ENCODE peak calls at places on chromosomes 1 and 21, in six cellular contexts. E is pancreas, Y is neural crest cell, H is A549, J is fibroblast of lung, K is lung. D is an unnamed sample.

GRCh38 chr1:22275626-22276395 is 132.9 kb upstream of the WNT4 start:
- DNase-seq in E (peak), Y (peak), H (peak), J (peak), K (peak), D (peak)

GRCh38 chr1:77834771-77835334 is 53.6 kb upstream of the NEXN start:
- DNase-seq in E (no peak), Y (no peak), H (peak), J (peak), K (no peak), D (no peak)

GRCh38 chr1:95072532-95073419 is at the start of gene ALG14:
- DNase-seq in E (peak), Y (peak), H (peak), J (peak), K (peak), D (peak)

GRCh38 chr1:29380532-29380931 is 144.2 kb downstream of the PTPRU start:
- DNase-seq in E (no peak), Y (no peak), H (no peak), J (peak), K (no peak), D (no peak)

GRCh38 chr1:43509007-43509739 is 21.5 kb upstream of the PTPRF start:
- DNase-seq in E (no peak), Y (no peak), H (no peak), J (no peak), K (peak), D (peak)

GRCh38 chr1:192732787-192733186 is 76.1 kb upstream of the RGS2 start:
- DNase-seq in E (no peak), Y (no peak), H (peak), J (no peak), K (no peak), D (no peak)

GRCh38 chr1:161069731-161070270 is at the start of gene ARHGAP30:
- DNase-seq in E (no peak), Y (no peak), H (no peak), J (no peak), K (peak), D (no peak)

GRCh38 chr1:243230914-243231313 is 24.2 kb downstream of the CEP170 start:
- DNase-seq in E (no peak), Y (no peak), H (peak), J (peak), K (no peak), D (peak)

GRCh38 chr1:149848811-149849210 is 50.6 kb upstream of the BOLA1 start:
- DNase-seq in E (no peak), Y (peak), H (no peak), J (no peak), K (no peak), D (no peak)

GRCh38 chr1:67097305-67097704 is 37.5 kb downstream of the C1orf141 start:
- DNase-seq in E (no peak), Y (no peak), H (no peak), J (no peak), K (no peak), D (no peak)

GRCh38 chr1:32619701-32620485 is 30.5 kb downstream of the ZBTB8OS start:
- DNase-seq in E (no peak), Y (no peak), H (peak), J (peak), K (no peak), D (no peak)

GRCh38 chr1:233144434-233144833 is 151.1 kb downstream of the PCNX2 start:
- DNase-seq in E (no peak), Y (no peak), H (no peak), J (no peak), K (no peak), D (no peak)

GRCh38 chr21:42596657-42597056 is 56.8 kb upstream of the PDE9A start:
- DNase-seq in E (no peak), Y (no peak), H (no peak), J (no peak), K (no peak), D (no peak)

GRCh38 chr1:43063394-43064219 is 104.9 kb upstream of the SLC2A1 start:
- DNase-seq in E (no peak), Y (no peak), H (no peak), J (no peak), K (no peak), D (no peak)

GRCh38 chr21:26061437-26061836 is 109.1 kb downstream of the APP start:
- DNase-seq in E (peak), Y (no peak), H (no peak), J (peak), K (no peak), D (no peak)

GRCh38 chr1:56411484-56412180 is 167.7 kb downstream of the PLPP3 start:
- DNase-seq in E (peak), Y (no peak), H (no peak), J (peak), K (no peak), D (no peak)

GRCh38 chr1:56183151-56183550 is 396.2 kb downstream of the PLPP3 start:
- DNase-seq in E (no peak), Y (no peak), H (no peak), J (no peak), K (no peak), D (no peak)

GRCh38 chr1:6625579-6626149 is 996 bp downstream of the THAP3 start:
- DNase-seq in E (no peak), Y (peak), H (peak), J (peak), K (no peak), D (no peak)

GRCh38 chr21:27045281-27045985 is 78.5 kb upstream of the ADAMTS5 start:
- DNase-seq in E (no peak), Y (no peak), H (no peak), J (no peak), K (no peak), D (no peak)

GRCh38 chr1:3494321-3495308 is 40.1 kb downstream of the ARHGEF16 start:
- DNase-seq in E (no peak), Y (no peak), H (no peak), J (no peak), K (no peak), D (no peak)

GRCh38 chr1:42439940-42440339 is 15.9 kb downstream of the ZMYND12 start:
- DNase-seq in E (no peak), Y (no peak), H (peak), J (peak), K (no peak), D (no peak)

GRCh38 chr1:58943776-58944175 is 159.9 kb upstream of the JUN start:
- DNase-seq in E (no peak), Y (no peak), H (no peak), J (no peak), K (no peak), D (no peak)

GRCh38 chr1:22502167-22502566 is 50.5 kb downstream of the ZBTB40 start:
- DNase-seq in E (no peak), Y (no peak), H (no peak), J (no peak), K (no peak), D (no peak)

GRCh38 chr1:119549719-119550141 is 42.7 kb downstream of the HSD3B1 start:
- DNase-seq in E (peak), Y (peak), H (peak), J (peak), K (peak), D (peak)

GRCh38 chr1:66284746-66285145 is 249.2 kb upstream of the SGIP1 start:
- DNase-seq in E (no peak), Y (no peak), H (no peak), J (peak), K (no peak), D (no peak)

GRCh38 chr1:213979751-213980605 is 7.8 kb upstream of the PROX1 start:
- DNase-seq in E (no peak), Y (peak), H (no peak), J (no peak), K (no peak), D (no peak)

GRCh38 chr1:155038602-155039307 is 5.1 kb downstream of the DCST1 start:
- DNase-seq in E (no peak), Y (no peak), H (peak), J (peak), K (no peak), D (peak)

GRCh38 chr21:41766051-41766882 is 585 bp downstream of the RIPK4 start:
- DNase-seq in E (peak), Y (no peak), H (no peak), J (no peak), K (no peak), D (no peak)

GRCh38 chr1:219666242-219666641 is 53.3 kb upstream of the ZC3H11B start:
- DNase-seq in E (no peak), Y (no peak), H (no peak), J (peak), K (no peak), D (no peak)

GRCh38 chr1:12059722-12060464 is 3.2 kb upstream of the TNFRSF8 start:
- DNase-seq in E (no peak), Y (no peak), H (no peak), J (no peak), K (no peak), D (no peak)
- TF ChIP-seq CTCF in E (no peak), Y (no peak), H (no peak), J (no peak), K (no peak), D (no peak)

DNA sequence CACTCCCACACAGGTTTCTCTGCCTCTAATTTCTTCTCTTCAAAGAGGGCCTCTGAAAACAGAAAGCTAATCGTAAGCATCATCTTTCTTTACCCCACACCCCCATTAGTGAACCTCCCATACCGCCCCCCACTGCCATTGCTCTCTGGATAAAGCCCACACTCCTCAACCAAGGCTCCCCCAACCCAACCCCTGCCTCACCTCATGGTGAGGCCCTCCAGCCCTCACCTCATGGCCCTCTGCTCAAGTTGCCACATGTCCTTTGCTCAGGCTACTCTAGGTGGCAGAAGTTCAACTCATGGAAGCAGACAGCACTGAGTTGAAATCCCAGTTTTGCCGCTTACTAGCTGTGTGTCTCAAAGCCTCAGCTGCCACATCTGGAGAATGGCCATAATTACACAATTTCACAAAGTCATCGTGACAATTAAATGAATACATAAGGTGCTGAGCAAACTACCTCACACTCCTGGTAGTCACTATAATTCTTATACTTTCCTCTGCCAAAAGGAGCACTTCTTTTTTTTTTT is 18.2 kb upstream of the WASF2 start:
- DNase-seq in E (no peak), Y (no peak), H (peak), J (no peak), K (no peak), D (no peak)
- TF ChIP-seq CTCF in E (no peak), Y (no peak), H (no peak), J (no peak), K (no peak), D (no peak)

GRCh38 chr1:212286437-212287131 is 1.4 kb downstream of the PPP2R5A start:
- DNase-seq in E (no peak), Y (no peak), H (no peak), J (peak), K (peak), D (no peak)
- TF ChIP-seq CTCF in E (no peak), Y (no peak), H (no peak), J (no peak), K (no peak), D (no peak)

DNA sequence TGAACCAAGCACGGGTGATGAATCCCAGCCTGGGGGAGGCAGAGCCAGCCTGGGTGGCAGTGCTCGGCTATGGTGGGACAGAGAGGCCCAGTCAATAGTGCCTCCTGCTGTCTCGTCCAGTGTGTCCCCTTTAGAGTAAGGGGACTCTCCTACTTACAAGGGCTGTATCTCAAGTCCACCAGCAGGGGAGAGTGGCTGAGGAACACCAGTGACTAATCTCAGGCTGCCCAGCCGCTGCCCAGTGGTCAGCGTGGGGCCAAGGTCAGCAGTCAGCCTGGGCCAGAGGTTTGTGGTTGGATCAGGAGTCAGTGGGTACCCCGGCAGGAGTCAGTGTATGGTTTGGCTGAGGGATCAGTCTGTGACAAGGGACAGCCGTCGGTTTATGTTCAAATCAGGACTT is 109.2 kb upstream of the RUNX3 start:
- DNase-seq in E (no peak), Y (no peak), H (peak), J (no peak), K (no peak), D (no peak)
- TF ChIP-seq CTCF in E (no peak), Y (peak), H (no peak), J (no peak), K (no peak), D (peak)

GRCh38 chr1:109483658-109484518 is at the start of gene ATXN7L2:
- DNase-seq in E (peak), Y (peak), H (peak), J (peak), K (peak), D (peak)

GRCh38 chr1:109481646-109482045 is 2.1 kb upstream of the ATXN7L2 start:
- DNase-seq in E (no peak), Y (no peak), H (no peak), J (no peak), K (no peak), D (no peak)

GRCh38 chr1:109484519-109484975 is 842 bp downstream of the ATXN7L2 start:
- DNase-seq in E (no peak), Y (no peak), H (no peak), J (no peak), K (no peak), D (no peak)

GRCh38 chr1:109482242-109482641 is 1.5 kb upstream of the ATXN7L2 start:
- DNase-seq in E (no peak), Y (no peak), H (no peak), J (no peak), K (no peak), D (no peak)

GRCh38 chr1:109482796-109483638 is 688 bp upstream of the ATXN7L2 start:
- DNase-seq in E (peak), Y (peak), H (no peak), J (peak), K (no peak), D (no peak)
- TF ChIP-seq CTCF in E (no peak), Y (no peak), H (no peak), J (no peak), K (no peak), D (no peak)

DNA sequence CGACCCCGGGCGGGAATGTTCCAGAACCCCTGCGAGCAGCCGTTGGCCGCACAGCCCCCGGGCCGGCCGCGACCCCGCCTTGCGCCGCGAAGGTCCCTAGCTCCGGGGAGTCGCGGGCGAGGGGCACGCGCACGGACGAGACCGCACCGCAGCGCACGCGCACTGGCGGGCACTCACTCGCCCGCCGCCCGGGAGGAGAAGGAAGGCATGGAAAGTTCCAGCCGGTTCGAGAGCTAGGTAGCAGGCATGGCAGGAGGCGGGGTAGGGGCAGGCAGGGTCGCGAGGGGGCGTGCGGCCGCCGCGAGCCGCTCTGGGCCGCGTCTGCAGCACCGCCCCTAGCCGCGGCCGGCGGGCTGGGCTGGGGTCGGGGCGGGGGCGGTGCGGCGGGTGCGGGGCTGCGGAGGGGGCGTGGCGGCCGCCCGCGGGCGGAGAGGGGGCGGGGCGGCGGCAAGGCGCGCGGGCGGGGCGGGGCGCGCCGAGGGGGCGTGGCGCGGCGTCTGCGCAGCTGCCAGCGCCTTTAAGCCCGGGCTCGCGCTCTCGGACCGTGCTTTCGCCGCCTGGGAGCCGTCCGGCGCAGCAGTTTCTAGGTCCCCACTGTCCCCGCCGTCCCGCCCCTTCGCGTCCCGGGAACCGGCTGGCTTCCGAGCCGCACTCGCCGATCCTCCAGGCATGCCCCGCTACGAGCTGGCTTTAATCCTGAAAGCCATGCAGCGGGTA is at the start of the genes MRPS6 and SLC5A3:
- DNase-seq in E (peak), Y (peak), H (peak), J (peak), K (peak), D (peak)
- TF ChIP-seq CTCF in E (no peak), Y (peak), H (no peak), J (no peak), K (no peak), D (no peak)

DNA sequence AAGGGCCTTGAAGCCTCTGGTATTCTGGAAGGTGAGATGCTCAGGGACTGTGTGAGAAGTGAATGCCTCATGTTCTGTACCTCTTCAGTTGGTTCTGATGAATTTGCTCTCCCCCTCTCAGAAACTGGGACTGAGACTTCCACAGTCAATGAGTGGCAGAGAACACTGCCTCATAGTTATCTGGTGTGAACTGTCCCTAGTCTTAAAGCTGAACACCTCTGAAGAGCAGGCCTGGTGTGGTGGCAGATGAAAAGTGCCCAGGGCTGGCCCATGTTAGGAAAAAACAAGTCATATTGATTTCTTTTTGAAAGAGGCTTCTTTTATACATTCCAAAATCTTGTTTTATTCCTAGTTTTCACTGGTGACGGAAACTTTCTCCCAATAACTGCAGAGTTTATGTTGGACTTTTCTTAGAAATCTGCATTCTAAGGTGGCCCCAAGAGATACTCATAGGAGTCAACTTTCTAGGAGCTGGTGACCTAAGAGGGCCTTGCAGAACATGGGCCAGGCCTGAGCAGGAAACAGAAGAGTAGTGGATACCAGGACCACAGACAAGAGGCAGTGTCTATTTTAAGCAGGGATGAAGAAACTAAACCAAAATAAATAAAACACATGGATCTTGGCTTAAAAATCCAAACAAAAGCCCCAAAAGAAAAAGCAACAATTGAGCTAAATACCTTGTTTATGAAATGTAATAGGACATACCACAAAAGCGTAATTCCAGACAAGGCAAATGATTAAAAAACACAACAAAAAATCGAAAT is 19.5 kb downstream of the DUSP10 start:
- DNase-seq in E (no peak), Y (no peak), H (no peak), J (no peak), K (no peak), D (no peak)
- TF ChIP-seq CTCF in E (no peak), Y (no peak), H (no peak), J (no peak), K (no peak), D (no peak)

DNA sequence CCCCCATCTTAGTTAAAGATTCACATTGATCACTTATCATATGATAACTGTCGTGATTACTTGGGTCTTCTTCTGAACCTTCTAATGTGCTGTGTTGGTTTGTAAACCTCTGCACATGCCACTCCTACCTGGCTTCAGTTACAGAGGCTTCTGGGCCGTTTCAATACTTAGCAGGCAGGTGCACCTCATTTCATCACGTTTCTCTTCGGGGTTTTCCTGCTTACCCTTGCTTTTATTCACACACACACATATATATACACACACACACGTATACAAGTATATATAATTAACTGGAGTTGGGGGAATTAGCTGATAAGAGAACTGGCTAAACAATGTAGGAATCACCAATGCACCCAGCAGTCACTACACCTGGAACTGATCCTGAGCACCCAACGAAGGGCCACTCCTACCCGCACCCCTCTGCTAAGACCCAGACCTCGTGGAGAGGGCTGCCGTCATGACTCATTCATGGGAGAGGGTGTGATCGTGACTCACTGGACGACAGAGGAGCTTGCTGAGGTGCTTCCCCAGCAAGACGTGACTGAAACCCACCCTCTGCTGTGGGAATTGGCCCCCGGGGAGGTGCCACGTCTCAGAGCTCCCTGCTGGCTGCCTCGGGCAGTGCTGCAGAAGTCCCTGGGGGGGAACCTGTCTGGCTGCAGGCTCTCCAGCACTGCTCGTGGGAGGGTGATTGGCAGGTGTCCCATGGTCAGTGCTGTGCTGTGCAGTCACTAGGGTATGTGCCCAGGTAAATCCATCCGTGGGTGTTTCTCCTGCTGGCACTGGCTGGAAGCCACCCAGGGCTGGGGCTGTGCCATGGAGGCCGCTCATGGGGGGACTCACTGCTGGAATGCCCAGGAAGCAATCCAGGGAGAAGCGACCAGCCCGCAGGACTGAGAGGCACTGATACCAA is 166.6 kb downstream of the DYRK1A start:
- DNase-seq in E (peak), Y (no peak), H (peak), J (peak), K (no peak), D (peak)
- TF ChIP-seq CTCF in E (no peak), Y (no peak), H (no peak), J (no peak), K (no peak), D (no peak)

D was measured in PC-9.